ENCODE peak calls at places on chromosomes 7 and 10, in four cellular contexts. Q is neural progenitor cell, P is stomach, N is kidney epithelial cell. O is an unnamed sample.
A peak's percentile ranks its signal among the peaks of the same experiment; 100 is the strongest.

GRCh38 chr7:138186951-138187351 is 110.7 kb downstream of the AKR1D1 start:
- DNase-seq in Q (peak; percentile 84), P (no peak), N (peak; percentile 94), O (no peak)

GRCh38 chr10:624605-625334 is 64.7 kb downstream of the DIP2C start:
- DNase-seq in Q (peak; percentile 61), P (no peak), N (peak; percentile 69), O (no peak)

GRCh38 chr7:84941291-84941690 is 245.6 kb downstream of the SEMA3D start:
- DNase-seq in Q (no peak), P (no peak), N (no peak), O (no peak)

GRCh38 chr7:90988523-90988922 is 275.7 kb upstream of the FZD1 start:
- DNase-seq in Q (no peak), P (no peak), N (no peak), O (no peak)

GRCh38 chr7:45718464-45719330 is 144.5 kb downstream of the ADCY1 start:
- DNase-seq in Q (no peak), P (no peak), N (no peak), O (no peak)

GRCh38 chr10:118057351-118057750 is 10.6 kb upstream of the RAB11FIP2 start:
- DNase-seq in Q (peak; percentile 21), P (no peak), N (no peak), O (no peak)

GRCh38 chr7:4683884-4684565 is 1.9 kb downstream of the FOXK1 start:
- DNase-seq in Q (no peak), P (peak; percentile 58), N (peak; percentile 71), O (peak; percentile 71)

GRCh38 chr7:51139796-51140195 is 176.8 kb downstream of the COBL start:
- DNase-seq in Q (no peak), P (no peak), N (no peak), O (peak; percentile 35)

GRCh38 chr7:33421384-33421783 is 292.0 kb downstream of the BBS9 start:
- DNase-seq in Q (no peak), P (no peak), N (no peak), O (no peak)

GRCh38 chr10:122990278-122990677 is 10.1 kb downstream of the PSTK start:
- DNase-seq in Q (no peak), P (no peak), N (no peak), O (no peak)

GRCh38 chr10:27245846-27246245 is 5.2 kb upstream of the ACBD5 start:
- DNase-seq in Q (peak; percentile 31), P (no peak), N (no peak), O (no peak)

GRCh38 chr10:79312601-79313187 is 34.6 kb upstream of the PPIF start:
- DNase-seq in Q (no peak), P (no peak), N (no peak), O (no peak)

GRCh38 chr7:138449580-138449979 is 10.5 kb upstream of the TRIM24 start:
- DNase-seq in Q (peak; percentile 36), P (no peak), N (no peak), O (no peak)

GRCh38 chr7:138735399-138735798 is 34.2 kb upstream of the SVOPL start:
- DNase-seq in Q (no peak), P (no peak), N (no peak), O (no peak)

GRCh38 chr10:126959431-126959830 is 54.2 kb downstream of the DOCK1 start:
- DNase-seq in Q (no peak), P (no peak), N (no peak), O (no peak)

GRCh38 chr10:91944880-91945630 is 21.5 kb downstream of the BTAF1 start:
- DNase-seq in Q (no peak), P (no peak), N (no peak), O (no peak)

GRCh38 chr10:8404721-8405120 is 350.2 kb downstream of the GATA3 start:
- DNase-seq in Q (no peak), P (no peak), N (no peak), O (peak; percentile 49)

GRCh38 chr7:73822319-73823173 is 8.2 kb upstream of the CLDN4 start:
- DNase-seq in Q (peak; percentile 51), P (no peak), N (peak; percentile 96), O (peak; percentile 99)

GRCh38 chr10:36765777-36766176 is 359.6 kb upstream of the ANKRD30A start:
- DNase-seq in Q (no peak), P (no peak), N (no peak), O (no peak)

GRCh38 chr10:5862360-5862929 is 27.2 kb downstream of the ANKRD16 start:
- DNase-seq in Q (no peak), P (no peak), N (no peak), O (no peak)

GRCh38 chr10:117597216-117597615 is 54.7 kb downstream of the EMX2 start:
- DNase-seq in Q (no peak), P (no peak), N (no peak), O (no peak)

GRCh38 chr10:47062801-47063200 is 151.6 kb downstream of the PTPN20 start:
- DNase-seq in Q (peak; percentile 34), P (no peak), N (no peak), O (no peak)

DNA sequence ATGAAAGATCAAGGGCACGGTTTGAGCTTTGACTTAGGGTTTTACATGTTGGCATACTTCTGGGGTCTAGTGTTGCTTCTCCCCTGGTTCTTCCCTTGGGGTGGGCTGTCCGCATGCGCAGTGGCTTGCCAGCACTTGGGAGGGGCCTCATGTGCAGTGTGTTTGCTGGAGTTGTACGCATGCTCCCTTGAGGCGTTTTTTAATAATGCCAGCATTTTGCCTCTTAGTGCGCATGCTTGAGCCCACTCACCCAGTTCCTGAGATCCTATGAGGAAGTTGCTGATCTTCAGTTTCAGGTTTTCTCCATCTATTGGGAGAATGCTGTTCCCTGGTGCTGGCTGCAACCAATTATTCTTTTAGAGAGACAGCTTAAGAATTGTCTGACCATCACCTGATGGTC is 113.4 kb upstream of the GPR141 start:
- DNase-seq in Q (no peak), P (no peak), N (no peak), O (no peak)
- H3K4me3 ChIP-seq in Q (no peak overlapping the region), P (no peak overlapping the region), N (no peak overlapping the region), O (no peak overlapping the region)

GRCh38 chr10:3469639-3470020 is 297.0 kb upstream of the PITRM1 start:
- DNase-seq in Q (no peak), P (no peak), N (no peak), O (no peak)
- H3K4me3 ChIP-seq in Q (no peak overlapping the region), P (no peak overlapping the region), N (no peak overlapping the region), O (no peak overlapping the region)

GRCh38 chr7:129502708-129503685 is 666 bp downstream of the SMKR1 start:
- DNase-seq in Q (peak; percentile 65), P (peak; percentile 25), N (no peak), O (no peak)

GRCh38 chr7:129498021-129498420 is 4.3 kb upstream of the SMKR1 start:
- DNase-seq in Q (no peak), P (no peak), N (no peak), O (no peak)

GRCh38 chr7:129499915-129500463 is 2.3 kb upstream of the SMKR1 start:
- DNase-seq in Q (no peak), P (no peak), N (no peak), O (no peak)

GRCh38 chr7:129503725-129504124 is 1.4 kb downstream of the SMKR1 start:
- DNase-seq in Q (no peak), P (peak; percentile 17), N (no peak), O (no peak)

DNA sequence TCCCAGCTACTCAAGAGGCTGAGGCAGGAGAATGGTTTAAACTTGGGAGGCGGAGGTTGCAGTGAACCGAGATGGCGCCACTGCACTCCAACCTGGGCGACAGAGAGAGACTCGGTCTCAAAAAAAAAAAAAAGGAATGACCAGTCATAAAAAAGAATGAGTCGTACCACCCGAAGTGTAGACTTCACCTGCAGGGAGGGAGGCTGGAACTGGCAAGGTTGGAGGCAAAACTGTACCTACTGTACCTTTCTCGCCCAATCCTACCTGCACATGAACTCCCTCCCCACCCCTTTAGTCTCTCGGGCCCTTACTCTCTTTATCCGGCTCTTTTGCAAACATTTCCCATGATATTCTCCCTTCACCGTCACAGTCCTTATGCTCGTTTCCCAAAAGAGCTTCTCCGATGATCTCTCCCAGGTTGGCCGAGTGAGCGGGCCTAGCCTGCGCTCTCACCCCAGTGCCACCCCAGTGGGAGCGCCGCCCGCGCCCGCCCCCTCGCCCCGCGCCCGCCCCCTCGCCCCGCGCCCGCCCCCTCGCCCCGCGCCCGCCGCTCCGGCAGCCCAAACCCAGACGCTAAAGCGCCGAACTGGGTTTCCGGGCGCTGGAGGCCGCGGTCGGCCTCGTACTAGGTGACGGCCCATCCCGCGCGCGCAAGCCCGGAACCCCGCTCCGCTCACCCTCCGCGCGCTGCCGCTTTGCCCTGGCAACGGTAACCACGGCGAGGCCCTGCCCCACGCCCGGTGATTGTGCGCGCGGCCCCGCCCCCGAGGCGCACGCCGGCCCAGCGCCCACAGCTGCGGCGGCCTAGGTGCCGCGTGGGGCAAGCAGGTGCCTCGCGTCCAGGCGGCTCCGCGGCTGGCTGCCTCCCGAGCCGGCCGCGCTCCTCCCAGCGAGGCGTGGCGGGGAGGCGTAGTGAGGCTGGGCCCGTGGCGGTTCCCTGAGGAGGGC is at the start of gene SMKR1:
- DNase-seq in Q (peak; percentile 81), P (peak; percentile 88), N (no peak), O (peak; percentile 78)
- H3K4me3 ChIP-seq in Q (peak within 1 kb of the TSS; percentile 60), P (peak within 1 kb of the TSS; percentile 57), N (peak within 1 kb of the TSS; percentile 51), O (peak within 1 kb of the TSS; percentile 53)

DNA sequence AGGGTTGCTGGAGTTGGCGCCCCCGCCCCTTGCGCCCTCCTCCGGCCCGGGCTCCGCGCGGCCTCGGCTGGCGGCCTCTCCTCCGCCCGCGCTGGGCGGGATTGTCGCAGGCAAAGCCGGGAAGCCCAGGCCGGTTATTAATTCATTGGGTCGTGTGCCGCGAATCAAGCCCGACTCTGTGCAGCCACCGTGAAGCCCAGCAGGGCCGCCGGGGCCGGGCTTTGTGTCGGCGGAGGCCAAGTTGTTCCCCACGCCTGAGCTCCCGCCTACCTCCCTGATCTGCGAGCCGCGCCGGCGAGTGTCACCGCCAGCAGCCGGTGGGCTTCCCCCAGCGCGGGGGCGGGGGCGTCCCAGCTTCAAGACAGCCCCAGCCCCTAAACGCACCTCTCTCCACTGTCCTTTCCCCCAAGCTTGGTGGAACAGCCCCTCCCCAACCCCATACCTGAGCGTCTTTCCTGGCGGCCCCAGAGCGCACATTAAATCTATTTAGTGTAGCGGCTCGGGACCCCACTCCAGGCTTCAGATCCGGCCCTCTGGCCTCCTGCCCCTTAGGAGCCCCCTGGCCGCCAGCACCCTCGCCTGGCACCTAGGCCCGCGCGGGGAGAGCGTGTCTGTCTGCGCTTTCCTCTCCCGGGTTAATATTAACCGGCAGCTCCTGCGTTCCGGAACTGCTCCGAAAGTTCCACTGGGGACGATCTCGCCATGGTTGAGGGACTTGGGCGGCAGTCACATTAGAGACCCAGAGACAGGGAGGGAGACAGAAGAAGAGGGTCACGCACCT is 3.5 kb downstream of the SHH start:
- DNase-seq in Q (peak; percentile 73), P (peak; percentile 67), N (no peak), O (peak; percentile 71)
- H3K4me3 ChIP-seq in Q (peak overlapping the region; percentile 37), P (peak overlapping the region; percentile 41), N (peak overlapping the region; percentile 59), O (peak overlapping the region; percentile 32)

GRCh38 chr7:110681941-110682340 is 409.0 kb upstream of the LRRN3 start:
- DNase-seq in Q (no peak), P (no peak), N (no peak), O (no peak)
- H3K4me3 ChIP-seq in Q (no peak overlapping the region), P (no peak overlapping the region), N (no peak overlapping the region), O (no peak overlapping the region)

DNA sequence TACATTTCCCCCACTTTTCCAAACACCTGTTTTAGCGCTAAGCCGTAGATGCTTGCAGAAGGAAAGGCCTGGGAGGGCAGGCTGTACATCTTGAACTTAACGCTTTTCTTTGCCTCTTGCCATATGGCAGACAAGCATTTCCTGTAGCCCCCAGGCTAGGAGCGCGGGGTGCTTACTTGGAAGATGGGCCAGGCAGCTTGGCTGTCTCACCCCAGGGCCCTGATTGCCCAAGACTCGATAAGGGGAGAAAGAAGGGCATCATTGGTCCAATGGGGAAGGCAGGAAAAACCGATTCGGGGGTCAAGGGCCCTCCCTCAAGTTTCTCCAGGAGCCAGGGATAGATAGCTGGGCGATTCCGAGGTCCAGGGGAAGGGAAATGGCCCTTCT is 1.7 kb downstream of the HOXA10 start:
- DNase-seq in Q (no peak), P (no peak), N (no peak), O (no peak)
- H3K4me3 ChIP-seq in Q (no peak overlapping the region), P (no peak overlapping the region), N (peak overlapping the region; percentile 72), O (peak overlapping the region; percentile 73)

O was measured in small intestine.